ENCODE peak calls at places on chromosomes 12 and 14, in seven cellular contexts. One of them, this sample, is unnamed.

GRCh38 chr14:103543721-103544626 is 15.0 kb downstream of the TRMT61A start:
- DNase-seq in upper lobe of right lung: no peak
- DNase-seq in endothelial cell of umbilical vein: no peak
- DNase-seq in GM12864: no peak
- DNase-seq in AG09319: no peak
- DNase-seq in cardiac fibroblast: no peak
- DNase-seq in neural progenitor cell: peak
- DNase-seq in this sample: no peak

GRCh38 chr12:95202691-95203476 is 14.4 kb downstream of the FGD6 start:
- DNase-seq in cardiac fibroblast: peak
- DNase-seq in AG09319: no peak
- DNase-seq in neural progenitor cell: no peak
- DNase-seq in upper lobe of right lung: no peak
- DNase-seq in endothelial cell of umbilical vein: peak
- DNase-seq in GM12864: no peak
- DNase-seq in this sample: no peak

GRCh38 chr12:22576473-22576872 is 32.1 kb upstream of the C2CD5 start:
- DNase-seq in AG09319: no peak
- DNase-seq in endothelial cell of umbilical vein: no peak
- DNase-seq in upper lobe of right lung: no peak
- DNase-seq in cardiac fibroblast: no peak
- DNase-seq in neural progenitor cell: no peak
- DNase-seq in GM12864: no peak
- DNase-seq in this sample: no peak

GRCh38 chr12:55624056-55624455 is 12.6 kb upstream of the OR10P1 start:
- DNase-seq in endothelial cell of umbilical vein: no peak
- DNase-seq in upper lobe of right lung: no peak
- DNase-seq in cardiac fibroblast: peak
- DNase-seq in neural progenitor cell: no peak
- DNase-seq in AG09319: no peak
- DNase-seq in GM12864: no peak
- DNase-seq in this sample: peak

GRCh38 chr14:75518625-75519024 is 3.6 kb upstream of the BATF start:
- DNase-seq in endothelial cell of umbilical vein: peak
- DNase-seq in neural progenitor cell: peak
- DNase-seq in AG09319: no peak
- DNase-seq in upper lobe of right lung: no peak
- DNase-seq in cardiac fibroblast: peak
- DNase-seq in GM12864: peak
- DNase-seq in this sample: peak

GRCh38 chr14:54818201-54819133 is 84.2 kb downstream of the GCH1 start:
- DNase-seq in GM12864: no peak
- DNase-seq in upper lobe of right lung: no peak
- DNase-seq in endothelial cell of umbilical vein: peak
- DNase-seq in cardiac fibroblast: peak
- DNase-seq in AG09319: peak
- DNase-seq in neural progenitor cell: peak
- DNase-seq in this sample: no peak

GRCh38 chr14:90552465-90553297 is 155.9 kb downstream of the CALM1 start:
- DNase-seq in GM12864: no peak
- DNase-seq in AG09319: no peak
- DNase-seq in upper lobe of right lung: peak
- DNase-seq in cardiac fibroblast: no peak
- DNase-seq in endothelial cell of umbilical vein: no peak
- DNase-seq in neural progenitor cell: no peak
- DNase-seq in this sample: no peak

GRCh38 chr14:90491221-90491867 is 94.5 kb downstream of the CALM1 start:
- DNase-seq in neural progenitor cell: no peak
- DNase-seq in cardiac fibroblast: peak
- DNase-seq in upper lobe of right lung: no peak
- DNase-seq in endothelial cell of umbilical vein: peak
- DNase-seq in GM12864: no peak
- DNase-seq in AG09319: peak
- DNase-seq in this sample: peak

GRCh38 chr14:77483851-77484250 is 14.8 kb downstream of the ISM2 start:
- DNase-seq in endothelial cell of umbilical vein: no peak
- DNase-seq in AG09319: no peak
- DNase-seq in cardiac fibroblast: no peak
- DNase-seq in neural progenitor cell: no peak
- DNase-seq in GM12864: no peak
- DNase-seq in upper lobe of right lung: no peak
- DNase-seq in this sample: no peak

GRCh38 chr14:89746654-89747053 is 207.9 kb downstream of the EFCAB11 start:
- DNase-seq in neural progenitor cell: no peak
- DNase-seq in AG09319: no peak
- DNase-seq in cardiac fibroblast: no peak
- DNase-seq in endothelial cell of umbilical vein: no peak
- DNase-seq in upper lobe of right lung: no peak
- DNase-seq in GM12864: no peak
- DNase-seq in this sample: no peak

GRCh38 chr12:119988440-119988787 is 622 bp upstream of the BICDL1 start:
- DNase-seq in cardiac fibroblast: peak
- DNase-seq in neural progenitor cell: no peak
- DNase-seq in endothelial cell of umbilical vein: peak
- DNase-seq in upper lobe of right lung: no peak
- DNase-seq in GM12864: no peak
- DNase-seq in AG09319: no peak
- DNase-seq in this sample: no peak

DNA sequence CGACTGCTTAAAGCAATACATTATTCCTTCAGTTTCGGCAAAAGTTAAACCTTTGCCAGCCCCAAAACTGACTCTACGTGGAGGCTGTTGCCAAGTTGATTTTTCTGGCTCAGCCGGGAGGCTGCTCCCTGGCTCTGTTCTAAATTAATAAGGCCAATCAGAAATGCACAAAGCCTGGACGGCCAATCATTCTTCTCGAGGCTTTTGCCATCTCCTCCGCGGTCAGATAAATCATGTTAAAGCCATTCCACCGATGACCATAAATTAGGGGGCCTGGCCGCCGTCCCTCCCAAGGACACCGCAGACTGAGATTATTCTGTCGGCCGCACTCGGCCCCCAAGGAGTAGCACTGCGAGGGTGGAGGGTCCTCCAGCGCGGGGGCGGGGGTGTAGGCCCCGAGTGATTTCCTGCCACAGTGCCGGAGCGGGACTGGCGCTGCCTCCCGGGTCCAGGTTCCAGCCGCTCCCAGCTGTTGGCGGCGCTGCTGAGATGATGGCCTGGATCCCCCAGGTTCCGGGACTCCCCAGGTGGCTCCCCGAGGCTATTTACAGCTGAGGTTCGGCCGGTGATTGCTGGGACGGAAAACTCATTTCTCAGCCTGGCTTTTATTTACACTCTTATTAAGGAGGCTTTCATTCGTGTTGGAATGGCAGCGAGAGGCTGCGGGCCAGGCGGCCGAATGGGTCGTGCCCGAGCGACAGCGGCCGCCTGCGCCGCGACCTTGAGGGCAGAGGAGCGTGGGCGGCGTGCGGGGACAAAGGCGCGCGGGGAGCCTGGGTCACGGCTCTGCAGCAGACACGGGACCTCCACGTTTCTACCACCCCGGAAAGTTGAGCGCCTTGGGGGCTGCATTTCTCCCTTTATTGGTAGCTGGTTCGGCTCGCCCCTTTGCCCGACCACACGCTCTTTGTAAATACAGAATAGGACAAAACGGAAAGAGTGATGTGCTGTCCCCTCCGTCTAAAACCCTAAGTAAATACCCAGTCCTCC is 165.2 kb downstream of the MON2 start:
- DNase-seq in GM12864: no peak
- DNase-seq in neural progenitor cell: peak
- DNase-seq in endothelial cell of umbilical vein: peak
- DNase-seq in AG09319: peak
- DNase-seq in upper lobe of right lung: peak
- DNase-seq in cardiac fibroblast: peak
- DNase-seq in this sample: peak
- TF ChIP-seq CTCF in GM12864: peak
- TF ChIP-seq CTCF in neural progenitor cell: peak
- TF ChIP-seq CTCF in endothelial cell of umbilical vein: peak
- TF ChIP-seq CTCF in AG09319: peak
- TF ChIP-seq CTCF in upper lobe of right lung: peak
- TF ChIP-seq CTCF in cardiac fibroblast: peak
- TF ChIP-seq CTCF in this sample: peak

GRCh38 chr12:44812062-44812461 is 64.1 kb downstream of the NELL2 start:
- DNase-seq in cardiac fibroblast: no peak
- DNase-seq in endothelial cell of umbilical vein: no peak
- DNase-seq in GM12864: peak
- DNase-seq in neural progenitor cell: no peak
- DNase-seq in AG09319: no peak
- DNase-seq in upper lobe of right lung: no peak
- DNase-seq in this sample: no peak
- TF ChIP-seq CTCF in cardiac fibroblast: no peak
- TF ChIP-seq CTCF in endothelial cell of umbilical vein: no peak
- TF ChIP-seq CTCF in GM12864: peak
- TF ChIP-seq CTCF in neural progenitor cell: peak
- TF ChIP-seq CTCF in AG09319: no peak
- TF ChIP-seq CTCF in upper lobe of right lung: no peak
- TF ChIP-seq CTCF in this sample: peak

DNA sequence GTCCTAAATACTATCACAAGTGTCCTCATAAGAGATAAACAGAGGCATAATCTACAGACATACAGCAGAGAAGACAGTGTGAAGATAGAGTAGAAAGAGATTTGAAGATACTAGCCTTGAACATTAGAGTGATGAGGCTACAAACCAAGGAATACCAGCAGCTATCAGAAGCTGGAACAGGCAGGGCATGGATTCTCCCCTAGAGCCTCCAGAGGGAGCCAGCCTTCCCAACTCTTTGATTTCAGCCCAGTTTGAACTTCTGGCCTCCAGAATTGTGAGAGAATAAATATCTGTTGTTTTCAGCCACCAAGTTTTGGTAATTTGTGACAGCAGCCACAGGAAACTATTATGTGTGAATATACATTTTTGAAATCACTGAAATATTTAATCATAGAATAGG is 47.2 kb downstream of the CCDC91 start:
- DNase-seq in cardiac fibroblast: peak
- DNase-seq in endothelial cell of umbilical vein: no peak
- DNase-seq in upper lobe of right lung: no peak
- DNase-seq in GM12864: no peak
- DNase-seq in neural progenitor cell: no peak
- DNase-seq in AG09319: no peak
- DNase-seq in this sample: no peak
- TF ChIP-seq CTCF in cardiac fibroblast: peak
- TF ChIP-seq CTCF in endothelial cell of umbilical vein: peak
- TF ChIP-seq CTCF in upper lobe of right lung: no peak
- TF ChIP-seq CTCF in GM12864: no peak
- TF ChIP-seq CTCF in neural progenitor cell: peak
- TF ChIP-seq CTCF in AG09319: no peak
- TF ChIP-seq CTCF in this sample: no peak

GRCh38 chr12:38905480-38906351 is at the start of gene CPNE8:
- DNase-seq in AG09319: peak
- DNase-seq in endothelial cell of umbilical vein: peak
- DNase-seq in upper lobe of right lung: peak
- DNase-seq in GM12864: no peak
- DNase-seq in cardiac fibroblast: peak
- DNase-seq in neural progenitor cell: peak
- DNase-seq in this sample: peak
- TF ChIP-seq CTCF in AG09319: no peak
- TF ChIP-seq CTCF in endothelial cell of umbilical vein: no peak
- TF ChIP-seq CTCF in upper lobe of right lung: no peak
- TF ChIP-seq CTCF in GM12864: no peak
- TF ChIP-seq CTCF in cardiac fibroblast: no peak
- TF ChIP-seq CTCF in neural progenitor cell: no peak
- TF ChIP-seq CTCF in this sample: no peak

DNA sequence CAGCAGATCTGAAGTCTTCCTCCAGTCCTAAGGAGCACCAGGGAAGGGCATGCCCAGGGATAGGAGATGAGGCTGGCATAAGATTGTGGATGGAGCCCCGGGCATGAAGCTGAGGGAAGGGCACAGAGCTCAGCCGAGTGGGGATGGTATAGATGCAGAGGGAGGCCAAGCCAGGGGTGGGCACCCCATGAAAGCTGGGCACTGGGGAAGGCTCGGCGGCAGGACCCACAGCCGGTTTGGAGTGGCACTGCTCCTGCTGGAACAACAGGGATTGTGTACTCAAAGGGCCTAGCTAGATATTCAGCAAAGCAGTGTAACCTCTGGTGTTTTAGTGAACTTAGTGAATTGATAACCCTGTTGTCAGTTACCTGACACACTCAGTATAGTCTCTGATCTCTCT is 117.1 kb downstream of the NTF3 start:
- DNase-seq in AG09319: no peak
- DNase-seq in upper lobe of right lung: no peak
- DNase-seq in cardiac fibroblast: no peak
- DNase-seq in GM12864: no peak
- DNase-seq in endothelial cell of umbilical vein: no peak
- DNase-seq in neural progenitor cell: no peak
- DNase-seq in this sample: no peak
- TF ChIP-seq CTCF in AG09319: no peak
- TF ChIP-seq CTCF in upper lobe of right lung: no peak
- TF ChIP-seq CTCF in cardiac fibroblast: no peak
- TF ChIP-seq CTCF in GM12864: no peak
- TF ChIP-seq CTCF in endothelial cell of umbilical vein: no peak
- TF ChIP-seq CTCF in neural progenitor cell: no peak
- TF ChIP-seq CTCF in this sample: no peak

DNA sequence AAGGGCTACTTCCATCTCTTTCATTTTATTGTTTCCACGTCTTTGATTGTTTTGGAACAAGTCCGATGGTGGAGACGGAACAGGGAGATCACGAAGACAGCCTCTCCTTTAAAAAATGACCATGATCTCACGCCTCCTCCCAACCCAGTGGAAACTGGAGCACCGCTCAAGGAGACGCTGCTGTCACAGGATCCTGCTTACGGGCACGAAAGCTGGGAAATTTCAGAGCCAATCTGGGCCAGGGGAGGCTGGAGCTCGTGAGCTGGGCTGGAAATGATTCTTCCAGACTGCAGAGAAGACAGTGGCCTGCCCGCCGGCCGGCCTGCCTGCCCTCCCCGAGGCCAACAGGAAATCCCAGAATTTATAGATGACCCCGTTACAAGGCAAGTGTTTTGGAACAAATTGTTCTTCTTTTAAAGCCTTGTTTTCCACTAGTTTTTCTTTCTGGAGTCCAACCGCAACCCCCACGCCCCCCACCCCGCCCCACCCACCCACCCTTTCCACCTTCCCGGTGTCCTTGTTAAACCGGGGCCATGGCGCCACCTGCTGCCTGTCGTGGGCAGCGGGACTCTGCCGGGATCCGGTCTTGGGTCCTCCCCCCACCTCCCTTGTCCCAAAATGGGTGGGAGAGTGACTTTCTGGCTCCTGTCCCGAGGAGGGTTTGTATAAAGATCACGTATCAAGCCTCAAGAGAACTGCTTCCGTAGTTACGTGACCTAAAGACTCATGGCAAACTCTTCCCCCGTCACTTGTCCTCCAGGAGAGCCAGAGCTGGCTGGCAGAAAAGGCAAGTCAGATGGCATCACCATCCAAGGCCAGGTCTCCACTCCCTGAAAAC is 40.3 kb downstream of the MAP1LC3B2 start:
- DNase-seq in endothelial cell of umbilical vein: peak
- DNase-seq in upper lobe of right lung: peak
- DNase-seq in cardiac fibroblast: peak
- DNase-seq in AG09319: no peak
- DNase-seq in GM12864: no peak
- DNase-seq in neural progenitor cell: peak
- DNase-seq in this sample: peak
- TF ChIP-seq CTCF in endothelial cell of umbilical vein: peak
- TF ChIP-seq CTCF in upper lobe of right lung: peak
- TF ChIP-seq CTCF in cardiac fibroblast: peak
- TF ChIP-seq CTCF in AG09319: peak
- TF ChIP-seq CTCF in GM12864: peak
- TF ChIP-seq CTCF in neural progenitor cell: peak
- TF ChIP-seq CTCF in this sample: peak

GRCh38 chr14:102295301-102295700 is 9.7 kb downstream of the MOK start:
- DNase-seq in upper lobe of right lung: no peak
- DNase-seq in GM12864: no peak
- DNase-seq in cardiac fibroblast: peak
- DNase-seq in neural progenitor cell: no peak
- DNase-seq in AG09319: no peak
- DNase-seq in endothelial cell of umbilical vein: no peak
- DNase-seq in this sample: no peak
- TF ChIP-seq CTCF in upper lobe of right lung: no peak
- TF ChIP-seq CTCF in GM12864: no peak
- TF ChIP-seq CTCF in cardiac fibroblast: peak
- TF ChIP-seq CTCF in neural progenitor cell: peak
- TF ChIP-seq CTCF in AG09319: peak
- TF ChIP-seq CTCF in endothelial cell of umbilical vein: no peak
- TF ChIP-seq CTCF in this sample: no peak

This sample was measured in GM13977.